ENCODE peak calls at places on chromosomes 6 and 20, in four cellular contexts. One of them, this sample, is unnamed.

GRCh38 chr6:35474129-35474977 is 6.2 kb downstream of the RPL10A start:
- DNase-seq in left ventricle myocardium inferior: no peak
- DNase-seq in body of pancreas: no peak
- DNase-seq in nephron progenitor cell: no peak
- DNase-seq in this sample: no peak

GRCh38 chr6:155829646-155830045 is 374.0 kb upstream of the NOX3 start:
- DNase-seq in left ventricle myocardium inferior: no peak
- DNase-seq in body of pancreas: no peak
- DNase-seq in nephron progenitor cell: no peak
- DNase-seq in this sample: no peak

GRCh38 chr6:168181776-168182765 is 103.1 kb upstream of the FRMD1 start:
- DNase-seq in left ventricle myocardium inferior: no peak
- DNase-seq in body of pancreas: no peak
- DNase-seq in nephron progenitor cell: no peak
- DNase-seq in this sample: no peak

GRCh38 chr6:148598690-148599089 is 148.1 kb upstream of the UST start:
- DNase-seq in left ventricle myocardium inferior: no peak
- DNase-seq in body of pancreas: no peak
- DNase-seq in nephron progenitor cell: no peak
- DNase-seq in this sample: no peak

GRCh38 chr6:38432479-38432878 is 207.2 kb downstream of the BTBD9 start:
- DNase-seq in left ventricle myocardium inferior: no peak
- DNase-seq in body of pancreas: no peak
- DNase-seq in nephron progenitor cell: no peak
- DNase-seq in this sample: no peak

GRCh38 chr6:7309050-7309449 is 3.9 kb downstream of the SSR1 start:
- DNase-seq in left ventricle myocardium inferior: no peak
- DNase-seq in body of pancreas: no peak
- DNase-seq in nephron progenitor cell: no peak
- DNase-seq in this sample: no peak

GRCh38 chr20:30284533-30284932 is 972.9 kb upstream of the DEFB115 start:
- DNase-seq in left ventricle myocardium inferior: no peak
- DNase-seq in body of pancreas: no peak
- DNase-seq in nephron progenitor cell: no peak
- DNase-seq in this sample: no peak

GRCh38 chr20:38534756-38535155 is 46.2 kb upstream of the ADIG start:
- DNase-seq in left ventricle myocardium inferior: no peak
- DNase-seq in body of pancreas: no peak
- DNase-seq in nephron progenitor cell: no peak
- DNase-seq in this sample: no peak

GRCh38 chr6:9083108-9083507 is 647.8 kb upstream of the SLC35B3 start:
- DNase-seq in left ventricle myocardium inferior: no peak
- DNase-seq in body of pancreas: no peak
- DNase-seq in nephron progenitor cell: no peak
- DNase-seq in this sample: no peak

GRCh38 chr20:10179574-10180298 is 38.9 kb upstream of the SNAP25 start:
- DNase-seq in left ventricle myocardium inferior: no peak
- DNase-seq in body of pancreas: no peak
- DNase-seq in nephron progenitor cell: peak
- DNase-seq in this sample: no peak

GRCh38 chr20:407953-408842 is at the start of gene RBCK1:
- DNase-seq in left ventricle myocardium inferior: peak
- DNase-seq in body of pancreas: peak
- DNase-seq in nephron progenitor cell: peak
- DNase-seq in this sample: peak

GRCh38 chr6:5525209-5525608 is 263.9 kb downstream of the FARS2 start:
- DNase-seq in left ventricle myocardium inferior: no peak
- DNase-seq in body of pancreas: no peak
- DNase-seq in nephron progenitor cell: no peak
- DNase-seq in this sample: no peak

GRCh38 chr6:47283993-47284392 is 25.7 kb downstream of the TNFRSF21 start:
- DNase-seq in left ventricle myocardium inferior: no peak
- DNase-seq in body of pancreas: no peak
- DNase-seq in nephron progenitor cell: no peak
- DNase-seq in this sample: no peak

GRCh38 chr6:110563711-110564110 is 87.3 kb upstream of the SLC22A16 start:
- DNase-seq in left ventricle myocardium inferior: no peak
- DNase-seq in body of pancreas: no peak
- DNase-seq in nephron progenitor cell: no peak
- DNase-seq in this sample: no peak

GRCh38 chr20:32982617-32983458 is 21.4 kb downstream of the SUN5 start:
- DNase-seq in left ventricle myocardium inferior: peak
- DNase-seq in body of pancreas: peak
- DNase-seq in nephron progenitor cell: no peak
- DNase-seq in this sample: no peak

DNA sequence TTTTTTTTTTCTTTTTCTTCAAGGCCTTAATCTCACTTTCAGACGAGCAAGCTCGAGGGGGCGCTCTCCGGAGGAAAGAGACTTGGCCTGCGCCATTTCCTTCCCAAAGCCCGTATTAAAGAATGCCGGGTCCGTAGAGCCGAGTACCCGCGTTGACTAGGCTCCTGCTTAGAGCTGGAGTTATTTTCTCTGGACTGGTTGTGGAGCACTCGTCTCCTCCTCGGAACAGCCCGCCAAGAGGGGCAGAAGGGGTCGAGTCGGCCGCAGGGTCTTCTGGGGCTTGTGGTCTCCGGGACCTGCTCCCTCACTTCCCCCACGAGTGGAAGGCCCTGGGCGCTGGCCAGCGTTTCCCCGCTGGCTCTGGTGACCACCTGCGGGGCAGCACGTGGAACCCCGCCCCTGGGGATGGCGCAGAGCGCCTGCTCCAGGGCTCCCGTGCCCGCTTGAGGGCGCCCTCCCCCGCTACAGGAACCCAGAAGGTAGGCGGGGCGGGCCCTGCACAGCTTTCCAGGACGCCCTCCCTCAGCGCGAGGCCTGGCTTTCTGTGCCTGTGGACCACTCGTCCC is 2.7 kb upstream of the MEI4 start:
- DNase-seq in left ventricle myocardium inferior: peak
- DNase-seq in body of pancreas: peak
- DNase-seq in nephron progenitor cell: peak
- DNase-seq in this sample: peak
- TF ChIP-seq CTCF in left ventricle myocardium inferior: peak
- TF ChIP-seq CTCF in body of pancreas: peak
- TF ChIP-seq CTCF in nephron progenitor cell: peak
- TF ChIP-seq CTCF in this sample: peak

GRCh38 chr20:44463466-44463865 is 12.2 kb upstream of the TTPAL start:
- DNase-seq in left ventricle myocardium inferior: no peak
- DNase-seq in body of pancreas: no peak
- DNase-seq in nephron progenitor cell: no peak
- DNase-seq in this sample: no peak

GRCh38 chr20:44460795-44461141 is 14.9 kb upstream of the TTPAL start:
- DNase-seq in left ventricle myocardium inferior: no peak
- DNase-seq in body of pancreas: no peak
- DNase-seq in nephron progenitor cell: no peak
- DNase-seq in this sample: no peak

GRCh38 chr20:44461803-44462174 is 13.9 kb upstream of the TTPAL start:
- DNase-seq in left ventricle myocardium inferior: no peak
- DNase-seq in body of pancreas: no peak
- DNase-seq in nephron progenitor cell: no peak
- DNase-seq in this sample: no peak

GRCh38 chr20:44464514-44464913 is 11.2 kb upstream of the TTPAL start:
- DNase-seq in left ventricle myocardium inferior: no peak
- DNase-seq in body of pancreas: no peak
- DNase-seq in nephron progenitor cell: no peak
- DNase-seq in this sample: no peak

GRCh38 chr20:44461142-44461802 is 14.4 kb upstream of the TTPAL start:
- DNase-seq in left ventricle myocardium inferior: no peak
- DNase-seq in body of pancreas: no peak
- DNase-seq in nephron progenitor cell: no peak
- DNase-seq in this sample: no peak
- TF ChIP-seq CTCF in left ventricle myocardium inferior: no peak
- TF ChIP-seq CTCF in body of pancreas: no peak
- TF ChIP-seq CTCF in nephron progenitor cell: peak
- TF ChIP-seq CTCF in this sample: peak

DNA sequence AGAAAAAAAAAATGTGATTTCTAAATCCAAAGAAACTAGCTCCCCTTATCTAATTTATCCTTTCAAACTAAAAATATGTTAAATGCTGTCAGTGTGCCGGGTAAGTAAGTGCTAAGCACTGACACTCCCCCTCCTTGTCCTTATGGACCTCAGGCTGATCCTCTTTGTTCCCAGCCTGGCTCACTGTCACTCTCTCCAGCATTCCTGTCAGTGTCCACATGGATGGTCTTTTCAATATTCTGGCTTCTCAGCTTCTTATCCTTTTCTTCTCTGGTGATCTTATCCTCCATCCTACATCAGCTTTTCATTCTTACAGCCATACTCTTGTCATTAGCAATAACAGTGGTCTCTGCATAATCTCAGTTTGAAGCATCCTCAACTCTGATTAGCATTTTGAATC is 55.0 kb downstream of the BCKDHB start:
- DNase-seq in left ventricle myocardium inferior: no peak
- DNase-seq in body of pancreas: no peak
- DNase-seq in nephron progenitor cell: no peak
- DNase-seq in this sample: no peak
- TF ChIP-seq CTCF in left ventricle myocardium inferior: no peak
- TF ChIP-seq CTCF in body of pancreas: no peak
- TF ChIP-seq CTCF in nephron progenitor cell: no peak
- TF ChIP-seq CTCF in this sample: no peak

GRCh38 chr20:16236589-16237241 is 336.5 kb downstream of the KIF16B start:
- DNase-seq in left ventricle myocardium inferior: no peak
- DNase-seq in body of pancreas: no peak
- DNase-seq in nephron progenitor cell: no peak
- DNase-seq in this sample: no peak
- TF ChIP-seq CTCF in left ventricle myocardium inferior: no peak
- TF ChIP-seq CTCF in body of pancreas: no peak
- TF ChIP-seq CTCF in nephron progenitor cell: no peak
- TF ChIP-seq CTCF in this sample: no peak